ENCODE peak calls at places on chromosomes 3 and 15, in ten cellular contexts. One of them, this sample, is unnamed.

GRCh38 chr3:20668411-20668810 is 482.4 kb upstream of the SGO1 start:
- DNase-seq in CD8-positive, alpha-beta T cell: no peak
- DNase-seq in cardiac fibroblast: no peak
- DNase-seq in GM12865: no peak
- DNase-seq in endothelial cell of umbilical vein: peak
- DNase-seq in cardiac muscle cell: peak
- DNase-seq in fibroblast of the aortic adventitia: no peak
- DNase-seq in WTC11: peak
- DNase-seq in body of pancreas: no peak
- DNase-seq in transverse colon: no peak
- DNase-seq in this sample: peak

GRCh38 chr15:65377105-65377975 is 462 bp downstream of the IGDCC3 start:
- DNase-seq in CD8-positive, alpha-beta T cell: no peak
- DNase-seq in cardiac fibroblast: peak
- DNase-seq in GM12865: no peak
- DNase-seq in endothelial cell of umbilical vein: peak
- DNase-seq in cardiac muscle cell: peak
- DNase-seq in fibroblast of the aortic adventitia: peak
- DNase-seq in WTC11: peak
- DNase-seq in body of pancreas: no peak
- DNase-seq in transverse colon: no peak
- DNase-seq in this sample: peak

GRCh38 chr15:84725001-84725491 is 9.1 kb upstream of the SEC11A start:
- DNase-seq in CD8-positive, alpha-beta T cell: peak
- DNase-seq in cardiac fibroblast: peak
- DNase-seq in GM12865: peak
- DNase-seq in endothelial cell of umbilical vein: peak
- DNase-seq in cardiac muscle cell: peak
- DNase-seq in fibroblast of the aortic adventitia: peak
- DNase-seq in WTC11: no peak
- DNase-seq in body of pancreas: peak
- DNase-seq in transverse colon: no peak
- DNase-seq in this sample: no peak

GRCh38 chr3:45560270-45561020 is 34.1 kb upstream of the LIMD1 start:
- DNase-seq in CD8-positive, alpha-beta T cell: no peak
- DNase-seq in cardiac fibroblast: peak
- DNase-seq in GM12865: no peak
- DNase-seq in endothelial cell of umbilical vein: peak
- DNase-seq in cardiac muscle cell: peak
- DNase-seq in fibroblast of the aortic adventitia: peak
- DNase-seq in WTC11: no peak
- DNase-seq in body of pancreas: peak
- DNase-seq in transverse colon: peak
- DNase-seq in this sample: no peak

GRCh38 chr15:75069301-75069925 is 46.0 kb downstream of the PPCDC start:
- DNase-seq in CD8-positive, alpha-beta T cell: no peak
- DNase-seq in cardiac fibroblast: no peak
- DNase-seq in GM12865: peak
- DNase-seq in endothelial cell of umbilical vein: no peak
- DNase-seq in cardiac muscle cell: no peak
- DNase-seq in fibroblast of the aortic adventitia: no peak
- DNase-seq in WTC11: no peak
- DNase-seq in body of pancreas: peak
- DNase-seq in transverse colon: no peak
- DNase-seq in this sample: no peak

GRCh38 chr3:78343221-78343620 is 1303.3 kb downstream of the ROBO2 start:
- DNase-seq in CD8-positive, alpha-beta T cell: no peak
- DNase-seq in cardiac fibroblast: no peak
- DNase-seq in GM12865: no peak
- DNase-seq in endothelial cell of umbilical vein: no peak
- DNase-seq in cardiac muscle cell: no peak
- DNase-seq in fibroblast of the aortic adventitia: no peak
- DNase-seq in WTC11: no peak
- DNase-seq in body of pancreas: no peak
- DNase-seq in transverse colon: no peak
- DNase-seq in this sample: no peak

GRCh38 chr15:29935296-29936020 is 113.2 kb upstream of the TJP1 start:
- DNase-seq in CD8-positive, alpha-beta T cell: no peak
- DNase-seq in cardiac fibroblast: no peak
- DNase-seq in GM12865: no peak
- DNase-seq in endothelial cell of umbilical vein: no peak
- DNase-seq in cardiac muscle cell: no peak
- DNase-seq in fibroblast of the aortic adventitia: no peak
- DNase-seq in WTC11: peak
- DNase-seq in body of pancreas: no peak
- DNase-seq in transverse colon: peak
- DNase-seq in this sample: no peak

GRCh38 chr3:149955449-149955848 is 15.2 kb downstream of the PFN2 start:
- DNase-seq in CD8-positive, alpha-beta T cell: no peak
- DNase-seq in cardiac fibroblast: no peak
- DNase-seq in GM12865: no peak
- DNase-seq in endothelial cell of umbilical vein: peak
- DNase-seq in cardiac muscle cell: no peak
- DNase-seq in fibroblast of the aortic adventitia: peak
- DNase-seq in WTC11: no peak
- DNase-seq in body of pancreas: no peak
- DNase-seq in transverse colon: no peak
- DNase-seq in this sample: no peak

GRCh38 chr3:78906245-78906644 is 861.6 kb downstream of the ROBO1 start:
- DNase-seq in CD8-positive, alpha-beta T cell: no peak
- DNase-seq in cardiac fibroblast: no peak
- DNase-seq in GM12865: no peak
- DNase-seq in endothelial cell of umbilical vein: no peak
- DNase-seq in cardiac muscle cell: no peak
- DNase-seq in fibroblast of the aortic adventitia: no peak
- DNase-seq in WTC11: no peak
- DNase-seq in body of pancreas: no peak
- DNase-seq in transverse colon: no peak
- DNase-seq in this sample: no peak

GRCh38 chr3:48784426-48785120 is 63.1 kb downstream of the PRKAR2A start:
- DNase-seq in CD8-positive, alpha-beta T cell: no peak
- DNase-seq in cardiac fibroblast: peak
- DNase-seq in GM12865: no peak
- DNase-seq in endothelial cell of umbilical vein: no peak
- DNase-seq in cardiac muscle cell: peak
- DNase-seq in fibroblast of the aortic adventitia: peak
- DNase-seq in WTC11: no peak
- DNase-seq in body of pancreas: no peak
- DNase-seq in transverse colon: no peak
- DNase-seq in this sample: no peak

GRCh38 chr15:84992157-84992940 is 10.7 kb downstream of the PDE8A start:
- DNase-seq in CD8-positive, alpha-beta T cell: no peak
- DNase-seq in cardiac fibroblast: peak
- DNase-seq in GM12865: no peak
- DNase-seq in endothelial cell of umbilical vein: peak
- DNase-seq in cardiac muscle cell: peak
- DNase-seq in fibroblast of the aortic adventitia: peak
- DNase-seq in WTC11: no peak
- DNase-seq in body of pancreas: peak
- DNase-seq in transverse colon: peak
- DNase-seq in this sample: no peak

DNA sequence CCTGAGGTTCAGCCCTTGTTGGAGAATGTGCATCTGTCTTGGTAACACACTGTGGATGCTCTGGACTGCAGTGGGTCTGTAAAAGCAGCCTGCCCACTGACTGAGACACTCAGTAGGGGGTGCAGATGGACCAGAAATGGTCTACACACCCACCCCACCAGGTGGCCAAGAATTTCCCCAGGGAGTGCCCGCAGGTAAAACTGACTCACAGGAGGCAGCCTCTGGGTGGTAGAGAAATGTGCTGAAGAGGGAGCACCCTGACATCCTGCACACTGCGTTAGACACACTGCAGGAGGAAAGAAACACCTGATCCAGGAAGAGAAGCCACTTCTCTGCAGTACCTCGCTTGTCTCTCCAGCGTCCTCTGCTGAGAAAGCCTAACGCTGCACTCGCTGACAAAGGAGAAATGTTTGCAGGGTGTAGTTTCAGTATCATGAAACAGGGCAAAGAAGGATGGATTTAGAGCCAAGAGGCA is 109.5 kb upstream of the ABHD17C start:
- DNase-seq in CD8-positive, alpha-beta T cell: no peak
- DNase-seq in cardiac fibroblast: no peak
- DNase-seq in GM12865: no peak
- DNase-seq in endothelial cell of umbilical vein: no peak
- DNase-seq in cardiac muscle cell: no peak
- DNase-seq in fibroblast of the aortic adventitia: no peak
- DNase-seq in WTC11: peak
- DNase-seq in body of pancreas: no peak
- DNase-seq in transverse colon: peak
- DNase-seq in this sample: no peak
- TF ChIP-seq CTCF in CD8-positive, alpha-beta T cell: no peak
- TF ChIP-seq CTCF in cardiac fibroblast: no peak
- TF ChIP-seq CTCF in GM12865: no peak
- TF ChIP-seq CTCF in endothelial cell of umbilical vein: no peak
- TF ChIP-seq CTCF in cardiac muscle cell: no peak
- TF ChIP-seq CTCF in fibroblast of the aortic adventitia: no peak
- TF ChIP-seq CTCF in WTC11: no peak
- TF ChIP-seq CTCF in body of pancreas: no peak
- TF ChIP-seq CTCF in transverse colon: peak
- TF ChIP-seq CTCF in this sample: no peak

GRCh38 chr3:16512435-16513140 is 911 bp downstream of the RFTN1 start:
- DNase-seq in CD8-positive, alpha-beta T cell: peak
- DNase-seq in cardiac fibroblast: peak
- DNase-seq in GM12865: peak
- DNase-seq in endothelial cell of umbilical vein: peak
- DNase-seq in cardiac muscle cell: no peak
- DNase-seq in fibroblast of the aortic adventitia: peak
- DNase-seq in WTC11: no peak
- DNase-seq in body of pancreas: peak
- DNase-seq in transverse colon: peak
- DNase-seq in this sample: peak

GRCh38 chr3:16510620-16511319 is 2.7 kb downstream of the RFTN1 start:
- DNase-seq in CD8-positive, alpha-beta T cell: no peak
- DNase-seq in cardiac fibroblast: no peak
- DNase-seq in GM12865: peak
- DNase-seq in endothelial cell of umbilical vein: no peak
- DNase-seq in cardiac muscle cell: no peak
- DNase-seq in fibroblast of the aortic adventitia: no peak
- DNase-seq in WTC11: no peak
- DNase-seq in body of pancreas: no peak
- DNase-seq in transverse colon: no peak
- DNase-seq in this sample: no peak

GRCh38 chr3:16513141-16514020 is at the start of gene RFTN1:
- DNase-seq in CD8-positive, alpha-beta T cell: peak
- DNase-seq in cardiac fibroblast: peak
- DNase-seq in GM12865: peak
- DNase-seq in endothelial cell of umbilical vein: peak
- DNase-seq in cardiac muscle cell: peak
- DNase-seq in fibroblast of the aortic adventitia: peak
- DNase-seq in WTC11: peak
- DNase-seq in body of pancreas: peak
- DNase-seq in transverse colon: peak
- DNase-seq in this sample: peak

GRCh38 chr3:16509721-16510619 is 3.5 kb downstream of the RFTN1 start:
- DNase-seq in CD8-positive, alpha-beta T cell: no peak
- DNase-seq in cardiac fibroblast: no peak
- DNase-seq in GM12865: peak
- DNase-seq in endothelial cell of umbilical vein: no peak
- DNase-seq in cardiac muscle cell: no peak
- DNase-seq in fibroblast of the aortic adventitia: no peak
- DNase-seq in WTC11: no peak
- DNase-seq in body of pancreas: no peak
- DNase-seq in transverse colon: no peak
- DNase-seq in this sample: no peak

GRCh38 chr3:16511561-16512434 is 1.7 kb downstream of the RFTN1 start:
- DNase-seq in CD8-positive, alpha-beta T cell: peak
- DNase-seq in cardiac fibroblast: peak
- DNase-seq in GM12865: peak
- DNase-seq in endothelial cell of umbilical vein: peak
- DNase-seq in cardiac muscle cell: peak
- DNase-seq in fibroblast of the aortic adventitia: peak
- DNase-seq in WTC11: no peak
- DNase-seq in body of pancreas: peak
- DNase-seq in transverse colon: peak
- DNase-seq in this sample: no peak
- TF ChIP-seq CTCF in CD8-positive, alpha-beta T cell: no peak
- TF ChIP-seq CTCF in cardiac fibroblast: no peak
- TF ChIP-seq CTCF in GM12865: no peak
- TF ChIP-seq CTCF in endothelial cell of umbilical vein: no peak
- TF ChIP-seq CTCF in cardiac muscle cell: no peak
- TF ChIP-seq CTCF in fibroblast of the aortic adventitia: no peak
- TF ChIP-seq CTCF in WTC11: no peak
- TF ChIP-seq CTCF in body of pancreas: no peak
- TF ChIP-seq CTCF in transverse colon: no peak
- TF ChIP-seq CTCF in this sample: no peak

DNA sequence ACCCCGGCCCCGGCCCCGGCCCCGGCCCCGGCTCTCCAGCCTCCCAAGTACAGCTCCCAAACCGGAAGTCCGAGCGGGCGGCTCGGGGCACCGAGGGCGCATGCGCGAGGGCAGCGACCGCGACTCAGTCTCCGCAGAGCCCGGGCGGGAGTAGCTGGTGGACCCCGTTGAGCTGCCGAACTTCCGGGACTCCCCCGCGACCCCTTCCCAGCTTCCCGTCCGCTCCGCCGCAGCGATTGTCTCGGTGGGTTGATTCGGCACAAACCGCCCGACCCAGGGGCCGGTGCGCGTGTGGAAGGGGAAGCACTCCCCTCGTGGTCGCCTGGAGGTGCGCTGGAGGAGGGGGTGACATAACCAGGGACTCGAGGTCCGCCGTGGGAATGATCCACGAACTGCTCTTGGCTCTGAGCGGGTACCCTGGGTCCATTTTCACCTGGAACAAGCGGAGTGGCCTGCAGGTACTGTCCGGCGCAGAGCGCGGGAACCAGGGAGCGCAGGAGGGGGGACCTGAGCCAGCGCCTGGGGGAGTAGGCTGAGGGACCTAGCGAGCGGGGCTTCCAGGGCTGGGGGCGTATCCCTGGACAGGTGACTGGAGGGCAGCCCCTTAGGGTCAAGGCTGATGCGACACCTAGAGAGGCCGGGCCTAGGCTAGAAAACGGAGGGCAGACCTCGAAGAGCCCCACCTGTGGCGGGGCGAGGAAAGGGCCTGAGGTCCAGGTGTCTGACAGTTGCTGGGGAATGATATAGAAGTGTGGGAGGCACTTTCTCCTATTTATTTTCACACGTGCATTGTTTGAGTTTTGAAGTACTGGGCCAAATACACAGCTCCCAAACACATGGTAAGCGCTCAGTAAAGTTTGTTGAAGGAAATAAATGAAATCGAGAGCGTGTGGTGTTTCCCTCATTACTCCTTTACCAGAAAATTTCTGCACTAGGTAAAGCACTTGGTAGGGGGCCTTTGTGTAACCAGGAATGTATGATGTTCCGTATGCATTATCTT is at the start of the genes TUBGCP4 and ZSCAN29:
- DNase-seq in CD8-positive, alpha-beta T cell: peak
- DNase-seq in cardiac fibroblast: peak
- DNase-seq in GM12865: peak
- DNase-seq in endothelial cell of umbilical vein: peak
- DNase-seq in cardiac muscle cell: peak
- DNase-seq in fibroblast of the aortic adventitia: peak
- DNase-seq in WTC11: peak
- DNase-seq in body of pancreas: peak
- DNase-seq in transverse colon: peak
- DNase-seq in this sample: peak
- TF ChIP-seq CTCF in CD8-positive, alpha-beta T cell: no peak
- TF ChIP-seq CTCF in cardiac fibroblast: peak
- TF ChIP-seq CTCF in GM12865: peak
- TF ChIP-seq CTCF in endothelial cell of umbilical vein: peak
- TF ChIP-seq CTCF in cardiac muscle cell: peak
- TF ChIP-seq CTCF in fibroblast of the aortic adventitia: peak
- TF ChIP-seq CTCF in WTC11: no peak
- TF ChIP-seq CTCF in body of pancreas: peak
- TF ChIP-seq CTCF in transverse colon: peak
- TF ChIP-seq CTCF in this sample: no peak

GRCh38 chr15:87716422-87716821 is 540.1 kb downstream of the NTRK3 start:
- DNase-seq in CD8-positive, alpha-beta T cell: no peak
- DNase-seq in cardiac fibroblast: no peak
- DNase-seq in GM12865: no peak
- DNase-seq in endothelial cell of umbilical vein: no peak
- DNase-seq in cardiac muscle cell: no peak
- DNase-seq in fibroblast of the aortic adventitia: no peak
- DNase-seq in WTC11: peak
- DNase-seq in body of pancreas: no peak
- DNase-seq in transverse colon: no peak
- DNase-seq in this sample: no peak
- TF ChIP-seq CTCF in CD8-positive, alpha-beta T cell: no peak
- TF ChIP-seq CTCF in cardiac fibroblast: no peak
- TF ChIP-seq CTCF in GM12865: no peak
- TF ChIP-seq CTCF in endothelial cell of umbilical vein: no peak
- TF ChIP-seq CTCF in cardiac muscle cell: no peak
- TF ChIP-seq CTCF in fibroblast of the aortic adventitia: no peak
- TF ChIP-seq CTCF in WTC11: peak
- TF ChIP-seq CTCF in body of pancreas: no peak
- TF ChIP-seq CTCF in transverse colon: no peak
- TF ChIP-seq CTCF in this sample: no peak

This sample was measured in glutamatergic neuron.